ENCODE peak calls at places on chromosomes 16 and 17, in four cellular contexts. V is HepG2, K is K562, L is GM12878. H is an unnamed sample.

GRCh38 chr17:48427598-48427997 is 2.4 kb downstream of the SKAP1 start:
- DNase-seq in V (no peak), K (peak; percentile 52), L (no peak), H (no peak)

GRCh38 chr16:743794-744500 is 3.1 kb upstream of the CIAO3 start:
- DNase-seq in V (no peak), K (no peak), L (no peak), H (no peak)

GRCh38 chr16:46961373-46962353 is 11.8 kb downstream of the DNAJA2 start:
- DNase-seq in V (no peak), K (no peak), L (no peak), H (no peak)

GRCh38 chr16:12573300-12573699 is 230.4 kb downstream of the CPPED1 start:
- DNase-seq in V (no peak), K (no peak), L (peak; percentile 43), H (no peak)

GRCh38 chr17:57653279-57653678 is 91.8 kb downstream of the CCDC182 start:
- DNase-seq in V (no peak), K (no peak), L (no peak), H (no peak)

GRCh38 chr17:63698886-63699637 is 863 bp downstream of the LIMD2 start:
- DNase-seq in V (peak; percentile 46), K (no peak), L (peak; percentile 59), H (no peak)

GRCh38 chr17:72603346-72604242 is 482.8 kb downstream of the SOX9 start:
- DNase-seq in V (no peak), K (no peak), L (no peak), H (no peak)

GRCh38 chr17:7107012-7107754 is 7.4 kb downstream of the ASGR2 start:
- DNase-seq in V (no peak), K (no peak), L (no peak), H (no peak)

GRCh38 chr17:43779145-43780125 is 658 bp upstream of the DUSP3 start:
- DNase-seq in V (peak; percentile 58), K (no peak), L (no peak), H (peak; percentile 66)

GRCh38 chr17:11768106-11768505 is 169.8 kb downstream of the DNAH9 start:
- DNase-seq in V (no peak), K (no peak), L (no peak), H (no peak)

GRCh38 chr17:44115585-44116415 is 7.6 kb downstream of the HDAC5 start:
- DNase-seq in V (no peak), K (peak; percentile 71), L (no peak), H (peak; percentile 57)

GRCh38 chr17:60149691-60150582 is at the start of gene CA4:
- DNase-seq in V (no peak), K (peak; percentile 49), L (no peak), H (peak; percentile 52)

GRCh38 chr16:68117884-68118283 is 32.7 kb downstream of the NFATC3 start:
- DNase-seq in V (no peak), K (no peak), L (no peak), H (no peak)

GRCh38 chr17:79003661-79004411 is 5.7 kb downstream of the CANT1 start:
- DNase-seq in V (no peak), K (no peak), L (no peak), H (no peak)

GRCh38 chr17:38925263-38925995 is at the start of gene LASP1NB:
- DNase-seq in V (no peak), K (no peak), L (no peak), H (no peak)

GRCh38 chr17:15651583-15652110 is 32.1 kb upstream of the FBXW10B start:
- DNase-seq in V (peak; percentile 48), K (peak; percentile 75), L (peak; percentile 33), H (peak; percentile 96)

GRCh38 chr17:44794699-44795413 is 35.2 kb downstream of the GJC1 start:
- DNase-seq in V (no peak), K (no peak), L (no peak), H (peak; percentile 56)

GRCh38 chr16:67936876-67937605 is 391 bp upstream of the PSMB10 start:
- DNase-seq in V (no peak), K (no peak), L (peak; percentile 65), H (no peak)

GRCh38 chr16:4846503-4846900 is 586 bp downstream of the GLYR1 start:
- DNase-seq in V (peak; percentile 35), K (no peak), L (no peak), H (peak; percentile 46)

GRCh38 chr16:66918803-66919568 is at the start of gene CDH16:
- DNase-seq in V (no peak), K (no peak), L (no peak), H (no peak)

GRCh38 chr17:71870546-71870862 is 250.3 kb upstream of the SOX9 start:
- DNase-seq in V (no peak), K (no peak), L (no peak), H (no peak)

GRCh38 chr16:59154295-59154694 is 420.2 kb upstream of the GOT2 start:
- DNase-seq in V (no peak), K (no peak), L (no peak), H (no peak)

GRCh38 chr17:11269210-11269609 is 28.2 kb downstream of the SHISA6 start:
- DNase-seq in V (no peak), K (no peak), L (no peak), H (no peak)

GRCh38 chr16:23877107-23878070 is 41.6 kb downstream of the PRKCB start:
- DNase-seq in V (no peak), K (no peak), L (no peak), H (no peak)
- TF ChIP-seq CHD4 in V (no peak), K (no peak), L (no peak), H (no peak)

DNA sequence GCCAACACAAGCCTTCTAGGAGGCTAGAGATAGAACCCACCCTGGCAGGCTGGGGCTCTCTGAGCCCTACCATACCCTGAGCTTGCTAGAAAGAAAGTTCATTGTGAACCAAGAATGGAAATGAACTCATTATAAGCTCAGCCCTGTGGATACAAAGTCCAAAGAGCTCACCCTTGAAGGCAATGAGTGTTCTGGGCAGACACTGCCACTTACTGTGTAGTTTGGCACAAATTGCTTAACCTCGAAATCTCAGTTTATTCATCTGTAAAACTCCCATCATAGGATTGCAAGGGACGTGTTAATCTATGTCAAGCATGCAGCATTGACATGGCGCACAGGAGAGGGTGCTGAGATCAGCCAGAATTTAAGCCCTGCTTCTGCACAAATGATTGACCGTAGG is 5.5 kb downstream of the KDM8 start:
- DNase-seq in V (no peak), K (no peak), L (no peak), H (no peak)
- TF ChIP-seq POLR2AphosphoS2 in V (no peak), K (no peak), L (no peak), H (no peak)

DNA sequence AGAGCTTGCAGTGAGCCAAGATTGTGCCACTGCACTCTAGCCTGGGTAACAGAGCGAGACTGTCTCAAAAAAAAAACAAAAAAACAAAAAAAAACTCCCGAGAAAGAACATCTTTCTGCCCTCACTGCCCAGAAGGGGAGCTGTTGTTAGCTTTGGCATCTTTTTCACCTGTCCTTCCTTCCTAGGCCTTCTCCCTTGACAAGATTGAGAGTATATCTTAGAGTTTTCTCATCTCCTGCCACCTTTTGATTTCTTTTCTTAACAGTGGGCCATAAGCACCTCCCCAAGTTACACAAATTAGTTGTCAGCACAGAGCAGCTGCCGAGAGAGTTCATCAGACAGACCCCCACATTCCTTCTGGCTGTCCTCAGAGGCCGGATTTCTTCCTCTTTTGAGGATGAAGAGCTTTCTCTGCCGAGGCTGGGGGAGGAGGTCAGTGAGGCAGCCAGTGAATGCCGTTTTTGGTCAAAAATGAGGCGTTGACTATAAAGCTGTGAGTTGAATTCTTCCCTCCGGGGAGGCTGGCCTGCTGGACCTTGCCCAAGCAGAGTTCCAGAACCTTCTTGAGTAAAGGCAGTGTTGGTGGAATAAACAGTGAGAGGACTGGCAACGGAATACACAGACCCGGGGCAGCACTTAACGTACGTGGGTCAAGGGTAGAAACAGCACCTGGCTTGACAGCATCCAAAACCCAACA is 127.0 kb downstream of the ABCC6 start:
- DNase-seq in V (no peak), K (no peak), L (no peak), H (no peak)
- TF ChIP-seq MYC in V (no peak), K (no peak), L (no peak), H (no peak)

GRCh38 chr16:3259829-3260228 is 3.4 kb upstream of the MEFV start:
- DNase-seq in V (no peak), K (no peak), L (no peak), H (no peak)

GRCh38 chr16:3262517-3262916 is 6.1 kb upstream of the MEFV start:
- DNase-seq in V (no peak), K (no peak), L (no peak), H (no peak)

GRCh38 chr16:3256876-3257465 is 538 bp upstream of the MEFV start:
- DNase-seq in V (no peak), K (no peak), L (no peak), H (no peak)

GRCh38 chr16:3256146-3256875 is at the start of gene MEFV:
- DNase-seq in V (no peak), K (no peak), L (no peak), H (no peak)

DNA sequence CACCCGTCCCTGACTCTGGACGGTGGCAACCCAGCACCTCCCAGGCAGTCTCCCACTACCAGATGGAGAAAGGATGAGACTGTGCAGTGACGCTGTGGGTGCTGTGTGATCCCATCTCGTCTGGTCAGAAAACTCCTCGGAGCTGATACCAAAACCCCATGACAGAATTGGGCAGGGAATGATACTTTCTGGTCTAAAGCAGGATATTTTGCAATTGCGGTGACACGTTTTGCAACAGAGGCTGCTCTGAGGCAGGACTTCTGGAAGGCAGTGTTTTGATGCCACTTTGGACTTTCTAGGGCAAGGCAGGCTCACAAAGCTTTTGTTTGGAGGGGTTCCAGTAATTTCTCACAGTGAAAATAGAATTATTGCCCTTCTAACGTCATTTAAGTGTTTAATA is 2.7 kb upstream of the MEFV start:
- DNase-seq in V (peak; percentile 61), K (no peak), L (no peak), H (no peak)
- TF ChIP-seq CHD4 in V (no peak), K (no peak), L (no peak), H (no peak)